ENCODE peak calls at places on chromosomes 11 and 22, in ten cellular contexts. I, K, Q, F, M, H, S, J, E and N are unnamed samples.

GRCh38 chr22:17266261-17266971 is 47.2 kb upstream of the ADA2 start:
- DNase-seq in I (no peak), K (peak), Q (no peak), F (no peak), M (no peak), H (no peak), S (no peak), J (no peak), E (peak), N (no peak)

GRCh38 chr22:46075764-46076531 is 74.4 kb upstream of the PPARA start:
- DNase-seq in I (peak), K (no peak), Q (peak), F (no peak), M (no peak), H (peak), S (no peak), J (peak), E (no peak), N (no peak)

GRCh38 chr11:70736937-70737640 is 338.8 kb downstream of the CTTN start:
- DNase-seq in I (no peak), K (peak), Q (no peak), F (no peak), M (no peak), H (no peak), S (no peak), J (no peak), E (no peak), N (no peak)

GRCh38 chr11:18705651-18706281 is 7.2 kb downstream of the TMEM86A start:
- DNase-seq in I (peak), K (peak), Q (peak), F (no peak), M (no peak), H (peak), S (no peak), J (no peak), E (no peak), N (peak)

GRCh38 chr11:47413908-47414684 is 5.7 kb downstream of the SLC39A13 start:
- DNase-seq in I (no peak), K (no peak), Q (no peak), F (peak), M (no peak), H (no peak), S (no peak), J (no peak), E (peak), N (peak)

GRCh38 chr11:76669901-76670474 is 559 bp downstream of the LRRC32 start:
- DNase-seq in I (peak), K (no peak), Q (no peak), F (peak), M (no peak), H (no peak), S (no peak), J (no peak), E (peak), N (peak)

GRCh38 chr22:42277988-42278776 is 7.7 kb upstream of the TCF20 start:
- DNase-seq in I (peak), K (no peak), Q (no peak), F (no peak), M (peak), H (no peak), S (peak), J (no peak), E (peak), N (peak)

GRCh38 chr11:119108151-119108856 is 1.2 kb downstream of the C2CD2L start:
- DNase-seq in I (peak), K (peak), Q (peak), F (no peak), M (no peak), H (peak), S (peak), J (no peak), E (peak), N (no peak)

GRCh38 chr22:40348025-40348658 is 1.8 kb downstream of the ADSL start:
- DNase-seq in I (peak), K (peak), Q (peak), F (no peak), M (peak), H (peak), S (peak), J (no peak), E (peak), N (peak)

GRCh38 chr11:57917632-57918031 is 106.0 kb upstream of the OR9Q1 start:
- DNase-seq in I (no peak), K (no peak), Q (no peak), F (no peak), M (no peak), H (no peak), S (no peak), J (no peak), E (no peak), N (no peak)

GRCh38 chr11:57920971-57921370 is 102.7 kb upstream of the OR9Q1 start:
- DNase-seq in I (no peak), K (no peak), Q (no peak), F (no peak), M (no peak), H (no peak), S (no peak), J (no peak), E (no peak), N (no peak)
- TF ChIP-seq CTCF in I (no peak), K (no peak), Q (no peak), F (no peak), M (no peak), H (no peak), S (no peak), J (no peak), E (no peak), N (no peak)

GRCh38 chr11:35260342-35260985 is 121.5 kb downstream of the CD44 start:
- DNase-seq in I (no peak), K (no peak), Q (no peak), F (peak), M (no peak), H (no peak), S (peak), J (no peak), E (no peak), N (peak)

GRCh38 chr11:35256296-35256695 is 117.3 kb downstream of the CD44 start:
- DNase-seq in I (no peak), K (no peak), Q (no peak), F (no peak), M (no peak), H (no peak), S (no peak), J (no peak), E (no peak), N (no peak)

GRCh38 chr11:35259529-35259928 is 120.6 kb downstream of the CD44 start:
- DNase-seq in I (no peak), K (no peak), Q (no peak), F (no peak), M (no peak), H (no peak), S (no peak), J (no peak), E (no peak), N (no peak)

GRCh38 chr11:35255514-35255913 is 116.5 kb downstream of the CD44 start:
- DNase-seq in I (no peak), K (no peak), Q (no peak), F (no peak), M (no peak), H (no peak), S (no peak), J (no peak), E (no peak), N (no peak)

DNA sequence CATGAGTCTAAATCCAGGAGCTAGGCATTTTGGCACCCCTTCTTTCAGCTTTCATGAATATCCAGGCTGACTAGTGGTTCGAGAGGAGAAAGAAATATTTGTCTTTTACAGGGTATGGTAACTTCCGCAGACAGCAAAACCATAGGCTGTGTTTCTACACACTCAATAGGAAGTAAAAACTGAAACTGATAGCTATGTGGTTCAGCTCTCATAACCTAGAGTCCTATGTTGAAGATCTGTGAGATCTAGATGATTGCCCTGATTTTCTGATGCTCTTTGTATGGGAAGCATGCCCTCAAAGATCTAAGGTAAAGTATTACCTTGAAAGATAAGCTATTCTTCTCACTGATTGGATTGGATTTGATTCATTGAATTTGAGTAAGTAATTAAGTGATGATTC is 118.3 kb downstream of the CD44 start:
- DNase-seq in I (no peak), K (no peak), Q (no peak), F (no peak), M (no peak), H (no peak), S (no peak), J (no peak), E (no peak), N (no peak)
- TF ChIP-seq CTCF in I (no peak), K (no peak), Q (no peak), F (no peak), M (no peak), H (no peak), S (no peak), J (no peak), E (no peak), N (no peak)

GRCh38 chr11:114399903-114400221 is 449 bp downstream of the C11orf71 start:
- DNase-seq in I (no peak), K (peak), Q (peak), F (no peak), M (peak), H (peak), S (peak), J (no peak), E (peak), N (no peak)
- TF ChIP-seq CTCF in I (no peak), K (no peak), Q (no peak), F (no peak), M (no peak), H (no peak), S (no peak), J (no peak), E (no peak), N (no peak)

DNA sequence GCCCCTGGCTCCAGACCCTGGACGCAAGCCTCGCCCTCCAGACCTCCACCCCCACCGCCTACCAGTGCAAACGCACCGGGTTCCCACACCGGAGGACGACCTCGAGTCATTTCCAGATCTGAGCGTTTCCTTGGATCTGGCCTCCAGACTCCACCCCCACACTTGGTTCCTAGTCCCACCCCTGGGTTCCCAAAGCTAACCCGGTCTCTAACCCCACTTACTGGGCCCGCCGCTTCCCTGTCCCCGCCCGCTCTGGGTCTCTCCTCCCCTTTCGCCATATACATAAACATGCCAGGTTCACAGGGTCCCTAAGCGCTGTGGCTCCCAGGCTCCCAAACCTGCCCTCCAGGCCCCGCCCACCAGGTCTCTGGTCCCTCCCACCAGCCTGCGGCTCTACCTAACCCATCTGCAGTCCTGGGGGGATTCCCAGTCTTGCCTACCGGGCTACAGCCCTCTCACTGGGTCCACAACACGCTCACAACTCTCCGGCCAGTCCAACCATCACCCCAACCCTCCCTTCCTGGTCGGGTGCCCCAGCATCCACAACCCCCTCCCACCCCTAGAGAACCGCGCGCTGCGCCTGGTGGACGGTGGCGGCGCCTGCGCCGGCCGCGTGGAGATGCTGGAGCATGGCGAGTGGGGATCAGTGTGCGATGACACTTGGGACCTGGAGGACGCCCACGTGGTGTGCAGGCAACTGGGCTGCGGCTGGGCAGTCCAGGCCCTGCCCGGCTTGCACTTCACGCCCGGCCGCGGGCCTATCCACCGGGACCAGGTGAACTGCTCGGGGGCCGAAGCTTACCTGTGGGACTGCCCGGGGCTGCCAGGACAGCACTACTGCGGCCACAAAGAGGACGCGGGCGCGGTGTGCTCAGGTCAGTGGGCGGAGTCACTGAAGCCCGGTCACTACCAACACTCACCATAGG is 36.8 kb downstream of the CD6 start:
- DNase-seq in I (no peak), K (peak), Q (peak), F (no peak), M (no peak), H (no peak), S (peak), J (no peak), E (peak), N (no peak)
- TF ChIP-seq CTCF in I (no peak), K (no peak), Q (no peak), F (no peak), M (no peak), H (no peak), S (no peak), J (no peak), E (no peak), N (no peak)

GRCh38 chr11:112584674-112585073 is 324.0 kb upstream of the PLET1 start:
- DNase-seq in I (no peak), K (peak), Q (no peak), F (no peak), M (no peak), H (no peak), S (peak), J (no peak), E (peak), N (no peak)
- TF ChIP-seq CTCF in I (no peak), K (no peak), Q (no peak), F (peak), M (no peak), H (no peak), S (no peak), J (no peak), E (peak), N (no peak)

GRCh38 chr22:26561756-26562417 is 28.0 kb downstream of the TPST2 start:
- DNase-seq in I (no peak), K (no peak), Q (peak), F (no peak), M (no peak), H (peak), S (no peak), J (peak), E (no peak), N (no peak)
- TF ChIP-seq CTCF in I (no peak), K (no peak), Q (no peak), F (no peak), M (no peak), H (no peak), S (no peak), J (peak), E (no peak), N (no peak)

GRCh38 chr11:64100782-64101358 is 65.0 kb downstream of the MACROD1 start:
- DNase-seq in I (no peak), K (no peak), Q (no peak), F (no peak), M (no peak), H (no peak), S (no peak), J (no peak), E (no peak), N (no peak)

GRCh38 chr11:64101461-64101860 is 64.5 kb downstream of the MACROD1 start:
- DNase-seq in I (no peak), K (no peak), Q (no peak), F (no peak), M (peak), H (no peak), S (no peak), J (no peak), E (no peak), N (peak)

GRCh38 chr11:64102005-64102738 is 63.7 kb downstream of the MACROD1 start:
- DNase-seq in I (no peak), K (no peak), Q (no peak), F (no peak), M (no peak), H (no peak), S (no peak), J (no peak), E (no peak), N (peak)

GRCh38 chr11:64099436-64099835 is 63.7 kb downstream of the FLRT1 start:
- DNase-seq in I (no peak), K (no peak), Q (no peak), F (no peak), M (no peak), H (no peak), S (no peak), J (no peak), E (no peak), N (no peak)

DNA sequence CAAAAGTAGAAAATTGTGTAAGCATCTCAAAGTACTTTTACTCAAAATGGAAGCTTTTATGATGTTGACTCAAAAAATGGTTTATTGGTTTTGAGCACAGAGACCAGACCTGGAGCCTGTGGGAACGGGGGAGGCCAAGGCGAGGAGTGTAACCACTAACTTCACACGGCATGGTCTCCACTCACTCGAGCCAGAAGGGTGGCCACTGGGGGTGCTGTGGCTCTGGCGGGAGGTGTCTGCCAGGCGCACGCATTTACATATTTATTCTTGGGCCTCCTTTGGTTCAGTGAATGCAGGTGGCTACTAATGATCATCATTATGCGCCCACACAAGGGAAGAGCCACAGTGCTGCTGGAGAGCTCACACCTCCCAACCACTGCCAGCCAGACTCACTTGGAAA is 64.6 kb downstream of the FLRT1 start:
- DNase-seq in I (no peak), K (peak), Q (no peak), F (no peak), M (no peak), H (no peak), S (no peak), J (no peak), E (no peak), N (no peak)
- TF ChIP-seq CTCF in I (no peak), K (no peak), Q (no peak), F (peak), M (no peak), H (no peak), S (no peak), J (no peak), E (peak), N (peak)

GRCh38 chr11:59754859-59755700 is at the start of gene STX3:
- DNase-seq in I (peak), K (peak), Q (peak), F (no peak), M (peak), H (peak), S (peak), J (peak), E (peak), N (peak)

GRCh38 chr11:59756845-59757244 is 1.7 kb downstream of the STX3 start:
- DNase-seq in I (peak), K (no peak), Q (peak), F (no peak), M (no peak), H (peak), S (peak), J (no peak), E (no peak), N (no peak)

GRCh38 chr11:59756496-59756840 is 1.3 kb downstream of the STX3 start:
- DNase-seq in I (no peak), K (no peak), Q (no peak), F (no peak), M (no peak), H (no peak), S (peak), J (no peak), E (no peak), N (peak)

GRCh38 chr11:59754494-59754858 is 700 bp upstream of the STX3 start:
- DNase-seq in I (peak), K (peak), Q (peak), F (no peak), M (no peak), H (no peak), S (peak), J (no peak), E (peak), N (no peak)

GRCh38 chr11:59755701-59756495 is 722 bp downstream of the STX3 start:
- DNase-seq in I (peak), K (peak), Q (peak), F (peak), M (peak), H (peak), S (peak), J (peak), E (peak), N (peak)
- TF ChIP-seq CTCF in I (no peak), K (no peak), Q (no peak), F (no peak), M (no peak), H (no peak), S (no peak), J (no peak), E (no peak), N (no peak)

GRCh38 chr11:111851636-111852035 is 19.7 kb downstream of the ALG9 start:
- DNase-seq in I (no peak), K (no peak), Q (no peak), F (no peak), M (no peak), H (no peak), S (no peak), J (no peak), E (peak), N (peak)
- TF ChIP-seq CTCF in I (no peak), K (no peak), Q (no peak), F (peak), M (no peak), H (no peak), S (peak), J (peak), E (peak), N (peak)

DNA sequence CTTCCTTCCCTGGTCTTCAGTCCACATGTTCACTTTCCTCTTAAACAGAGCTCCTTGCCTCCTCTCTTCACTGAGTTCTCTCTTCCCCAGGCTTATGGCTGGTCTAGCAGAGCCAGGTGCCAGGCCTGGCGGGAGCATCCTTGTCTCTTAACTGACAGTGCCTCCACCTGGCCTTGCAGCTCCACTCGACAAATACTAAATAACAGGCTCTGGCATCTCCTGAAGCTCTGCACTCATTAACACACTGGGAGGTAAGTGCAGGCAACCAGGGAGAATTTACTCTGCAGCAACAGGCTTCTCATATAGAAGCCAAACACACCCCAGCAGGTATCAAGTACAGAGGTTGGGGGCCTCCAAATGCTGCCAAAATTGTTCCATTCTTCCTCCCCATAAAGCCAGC is 438.1 kb downstream of the SOX6 start:
- DNase-seq in I (no peak), K (no peak), Q (no peak), F (no peak), M (no peak), H (no peak), S (no peak), J (peak), E (peak), N (no peak)
- TF ChIP-seq CTCF in I (no peak), K (no peak), Q (no peak), F (no peak), M (no peak), H (no peak), S (no peak), J (no peak), E (no peak), N (no peak)